ENCODE peak calls at places on chromosomes 13 and 19, in five cellular contexts. One of them, this sample, is unnamed.

GRCh38 chr13:72952529-72953141 is 106.2 kb upstream of the KLF5 start:
- DNase-seq in HFF-Myc: no peak
- DNase-seq in GM06990: no peak
- DNase-seq in Caco-2: no peak
- DNase-seq in Peyer's patch: no peak
- DNase-seq in this sample: no peak

GRCh38 chr13:29713841-29714240 is 118.4 kb upstream of the SLC7A1 start:
- DNase-seq in HFF-Myc: no peak
- DNase-seq in GM06990: no peak
- DNase-seq in Caco-2: no peak
- DNase-seq in Peyer's patch: peak
- DNase-seq in this sample: peak

GRCh38 chr13:22235950-22236290 is 565.0 kb downstream of the FGF9 start:
- DNase-seq in HFF-Myc: no peak
- DNase-seq in GM06990: no peak
- DNase-seq in Caco-2: no peak
- DNase-seq in Peyer's patch: no peak
- DNase-seq in this sample: no peak

GRCh38 chr13:28177327-28177726 is 39.0 kb downstream of the PAN3 start:
- DNase-seq in HFF-Myc: no peak
- DNase-seq in GM06990: no peak
- DNase-seq in Caco-2: no peak
- DNase-seq in Peyer's patch: no peak
- DNase-seq in this sample: no peak

GRCh38 chr13:39803156-39803555 is 147.7 kb downstream of the COG6 start:
- DNase-seq in HFF-Myc: no peak
- DNase-seq in GM06990: no peak
- DNase-seq in Caco-2: peak
- DNase-seq in Peyer's patch: no peak
- DNase-seq in this sample: no peak

GRCh38 chr19:30450101-30450500 is 77.9 kb downstream of the ZNF536 start:
- DNase-seq in HFF-Myc: no peak
- DNase-seq in GM06990: no peak
- DNase-seq in Caco-2: no peak
- DNase-seq in Peyer's patch: no peak
- DNase-seq in this sample: no peak

GRCh38 chr19:39341122-39341719 is 1.0 kb upstream of the SAMD4B start:
- DNase-seq in HFF-Myc: no peak
- DNase-seq in GM06990: no peak
- DNase-seq in Caco-2: peak
- DNase-seq in Peyer's patch: peak
- DNase-seq in this sample: no peak

GRCh38 chr19:29807870-29808405 is 3.9 kb upstream of the CCNE1 start:
- DNase-seq in HFF-Myc: no peak
- DNase-seq in GM06990: no peak
- DNase-seq in Caco-2: no peak
- DNase-seq in Peyer's patch: no peak
- DNase-seq in this sample: no peak

GRCh38 chr13:69935043-69935442 is 172.6 kb upstream of the ATXN8OS start:
- DNase-seq in HFF-Myc: no peak
- DNase-seq in GM06990: no peak
- DNase-seq in Caco-2: no peak
- DNase-seq in Peyer's patch: no peak
- DNase-seq in this sample: peak

GRCh38 chr19:33193864-33194362 is at the start of gene LRP3:
- DNase-seq in HFF-Myc: no peak
- DNase-seq in GM06990: no peak
- DNase-seq in Caco-2: peak
- DNase-seq in Peyer's patch: no peak
- DNase-seq in this sample: no peak

GRCh38 chr13:63999614-64000013 is 2584.0 kb upstream of the PCDH20 start:
- DNase-seq in HFF-Myc: no peak
- DNase-seq in GM06990: no peak
- DNase-seq in Caco-2: no peak
- DNase-seq in Peyer's patch: no peak
- DNase-seq in this sample: no peak

GRCh38 chr19:55633866-55634265 is 6.9 kb upstream of the ZNF580 start:
- DNase-seq in HFF-Myc: no peak
- DNase-seq in GM06990: no peak
- DNase-seq in Caco-2: no peak
- DNase-seq in Peyer's patch: no peak
- DNase-seq in this sample: no peak

GRCh38 chr19:37227996-37228395 is 10.0 kb downstream of the ZNF383 start:
- DNase-seq in HFF-Myc: no peak
- DNase-seq in GM06990: no peak
- DNase-seq in Caco-2: no peak
- DNase-seq in Peyer's patch: no peak
- DNase-seq in this sample: no peak

DNA sequence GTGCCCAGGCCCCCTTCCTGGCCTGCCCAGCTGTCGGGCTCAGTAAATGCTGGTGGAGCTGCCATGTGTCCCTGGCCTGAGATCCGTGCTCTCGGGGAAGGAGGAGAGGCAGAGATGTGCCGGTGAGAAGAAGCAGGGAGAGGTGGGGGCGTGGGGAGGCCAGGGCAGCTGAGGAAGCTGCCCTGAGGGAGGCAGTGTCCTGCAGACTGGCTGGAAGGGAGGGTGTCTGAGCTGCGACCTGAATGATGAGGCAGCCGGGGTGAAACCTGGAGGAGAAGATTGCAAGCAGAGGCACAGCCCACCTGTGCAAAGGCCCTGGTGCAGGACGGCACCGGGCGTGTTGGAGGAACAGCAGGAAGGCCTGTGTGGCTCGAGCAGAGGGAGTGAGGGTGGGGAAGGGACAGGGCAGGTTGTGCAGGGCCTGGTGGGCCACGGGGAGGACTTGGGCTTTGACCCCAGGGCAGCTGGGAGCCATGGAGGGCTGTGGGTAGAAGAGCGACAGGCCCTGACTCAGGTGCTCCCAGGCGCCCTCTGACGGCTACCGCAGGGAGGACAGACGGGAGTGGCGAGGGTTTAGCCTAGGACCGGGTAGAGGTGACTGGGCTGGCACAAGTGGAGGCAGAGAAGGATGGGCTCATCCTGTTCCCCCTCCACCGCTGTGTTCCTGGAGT is 14.0 kb upstream of the CELF5 start:
- DNase-seq in HFF-Myc: peak
- DNase-seq in GM06990: peak
- DNase-seq in Caco-2: no peak
- DNase-seq in Peyer's patch: peak
- DNase-seq in this sample: peak
- TF ChIP-seq CTCF in HFF-Myc: peak
- TF ChIP-seq CTCF in GM06990: peak
- TF ChIP-seq CTCF in Caco-2: peak
- TF ChIP-seq CTCF in Peyer's patch: peak
- TF ChIP-seq CTCF in this sample: peak

GRCh38 chr19:56670961-56671612 is 470 bp downstream of the ZNF835 start:
- DNase-seq in HFF-Myc: no peak
- DNase-seq in GM06990: no peak
- DNase-seq in Caco-2: no peak
- DNase-seq in Peyer's patch: no peak
- DNase-seq in this sample: no peak
- H3K4me3 ChIP-seq in HFF-Myc: no peak
- H3K4me3 ChIP-seq in GM06990: no peak
- H3K4me3 ChIP-seq in Caco-2: no peak
- H3K4me3 ChIP-seq in Peyer's patch: peak
- H3K4me3 ChIP-seq in this sample: no peak

DNA sequence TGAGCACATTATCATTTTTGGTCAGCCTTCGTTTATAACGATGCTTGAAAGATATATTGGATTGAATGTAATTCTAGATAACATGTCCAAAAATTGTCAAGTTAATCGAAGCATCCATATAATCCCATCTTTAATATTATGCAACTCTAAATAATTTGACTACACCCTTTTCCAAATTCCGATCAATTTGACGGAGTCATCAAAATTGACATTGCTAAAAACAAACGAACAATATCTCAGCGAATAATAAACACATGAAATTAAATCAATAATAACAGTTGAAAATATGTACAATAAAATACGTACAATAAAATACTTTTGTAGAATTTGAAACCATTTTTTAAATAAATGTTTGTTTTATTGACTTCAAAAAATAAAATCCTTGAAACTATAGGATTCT is 1516.4 kb downstream of the EFNB2 start:
- DNase-seq in HFF-Myc: no peak
- DNase-seq in GM06990: no peak
- DNase-seq in Caco-2: no peak
- DNase-seq in Peyer's patch: no peak
- DNase-seq in this sample: no peak
- TF ChIP-seq CTCF in HFF-Myc: no peak
- TF ChIP-seq CTCF in GM06990: no peak
- TF ChIP-seq CTCF in Caco-2: no peak
- TF ChIP-seq CTCF in Peyer's patch: no peak
- TF ChIP-seq CTCF in this sample: no peak

DNA sequence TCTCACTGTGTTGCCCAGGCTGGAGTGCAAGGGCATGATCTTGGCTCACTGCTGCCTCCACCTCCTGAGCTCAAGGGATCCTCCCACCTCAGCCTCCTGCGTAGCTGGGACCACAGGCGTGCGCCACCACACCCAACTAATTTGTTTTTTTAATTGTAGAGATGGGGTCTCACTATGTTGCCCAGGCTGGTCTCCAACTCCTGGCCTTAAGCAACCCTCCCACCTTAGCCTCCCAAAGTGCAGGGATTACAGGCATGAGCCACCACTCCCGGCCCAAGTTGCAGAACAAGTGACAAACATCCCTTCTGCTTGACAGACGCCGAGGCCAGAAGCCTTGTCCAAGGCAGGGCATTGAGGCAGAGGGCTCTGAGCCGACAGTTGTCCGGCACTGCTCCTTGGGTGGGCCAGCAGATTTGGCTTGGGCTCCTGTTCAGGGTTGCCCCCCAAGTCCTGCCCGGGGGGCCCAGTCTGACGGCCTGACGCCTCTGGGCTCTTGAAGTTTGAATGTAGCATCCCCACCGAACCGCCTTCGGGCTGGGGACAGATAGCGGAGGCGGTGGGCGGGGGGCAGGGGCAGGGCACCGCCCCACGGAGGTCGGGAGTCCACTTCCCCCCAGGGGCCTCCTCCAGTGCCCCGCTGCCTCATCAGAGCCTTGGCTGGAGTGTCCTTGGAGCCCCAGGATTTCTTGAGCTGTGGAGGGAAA is 5.7 kb upstream of the SPACA4 start:
- DNase-seq in HFF-Myc: no peak
- DNase-seq in GM06990: no peak
- DNase-seq in Caco-2: no peak
- DNase-seq in Peyer's patch: no peak
- DNase-seq in this sample: no peak
- H3K4me3 ChIP-seq in HFF-Myc: no peak
- H3K4me3 ChIP-seq in GM06990: no peak
- H3K4me3 ChIP-seq in Caco-2: no peak
- H3K4me3 ChIP-seq in Peyer's patch: no peak
- H3K4me3 ChIP-seq in this sample: no peak

DNA sequence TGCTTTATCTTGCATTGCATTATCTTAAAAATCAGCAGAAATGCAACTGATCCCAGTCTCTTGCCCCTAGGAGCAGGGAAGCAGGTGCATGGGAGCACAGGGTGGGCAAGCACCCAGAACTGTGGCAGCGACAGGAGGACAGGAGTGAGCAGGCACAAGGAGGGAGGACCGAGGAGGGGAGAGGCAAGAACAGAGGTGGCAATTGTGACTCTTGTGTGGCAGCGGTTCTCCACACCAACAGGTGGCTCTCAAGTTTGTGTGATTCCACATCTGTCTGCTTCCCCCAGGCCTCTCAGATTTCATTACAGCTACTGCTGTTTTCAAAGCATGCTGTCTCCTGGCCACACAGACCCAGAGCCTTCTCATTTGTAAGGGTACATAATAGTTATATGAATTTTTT is 108.6 kb downstream of the STK24 start:
- DNase-seq in HFF-Myc: no peak
- DNase-seq in GM06990: no peak
- DNase-seq in Caco-2: no peak
- DNase-seq in Peyer's patch: peak
- DNase-seq in this sample: no peak
- TF ChIP-seq CTCF in HFF-Myc: no peak
- TF ChIP-seq CTCF in GM06990: no peak
- TF ChIP-seq CTCF in Caco-2: peak
- TF ChIP-seq CTCF in Peyer's patch: no peak
- TF ChIP-seq CTCF in this sample: no peak

DNA sequence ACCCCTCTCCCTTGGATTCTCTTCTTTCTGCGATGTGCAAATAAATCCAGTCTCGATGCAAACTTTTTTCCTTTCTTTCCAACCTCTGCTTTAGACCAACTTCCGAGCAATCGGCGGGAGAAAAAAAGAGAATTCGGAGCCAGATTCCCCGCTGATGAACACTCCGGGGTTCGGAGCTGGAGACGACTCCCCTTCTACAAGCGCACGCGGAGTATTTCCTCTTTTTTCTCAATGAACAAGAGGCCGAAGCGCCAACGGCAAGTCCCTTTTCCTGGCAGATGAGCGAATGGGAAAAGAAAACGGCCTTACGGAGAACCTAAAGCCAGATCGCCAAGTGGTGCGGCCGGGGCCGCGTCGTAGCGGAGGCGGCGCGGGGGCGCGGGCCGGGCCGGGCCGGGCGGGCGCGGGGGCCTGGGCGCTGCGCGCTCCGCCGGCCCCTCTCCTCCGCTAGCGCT is 256 bp downstream of the SPRY2 start:
- DNase-seq in HFF-Myc: no peak
- DNase-seq in GM06990: no peak
- DNase-seq in Caco-2: no peak
- DNase-seq in Peyer's patch: peak
- DNase-seq in this sample: peak
- H3K4me3 ChIP-seq in HFF-Myc: peak
- H3K4me3 ChIP-seq in GM06990: peak
- H3K4me3 ChIP-seq in Caco-2: peak
- H3K4me3 ChIP-seq in Peyer's patch: peak
- H3K4me3 ChIP-seq in this sample: peak

GRCh38 chr13:114088863-114089262 is 43.6 kb downstream of the RASA3 start:
- DNase-seq in HFF-Myc: no peak
- DNase-seq in GM06990: no peak
- DNase-seq in Caco-2: peak
- DNase-seq in Peyer's patch: no peak
- DNase-seq in this sample: no peak
- TF ChIP-seq CTCF in HFF-Myc: no peak
- TF ChIP-seq CTCF in GM06990: no peak
- TF ChIP-seq CTCF in Caco-2: no peak
- TF ChIP-seq CTCF in Peyer's patch: no peak
- TF ChIP-seq CTCF in this sample: no peak

DNA sequence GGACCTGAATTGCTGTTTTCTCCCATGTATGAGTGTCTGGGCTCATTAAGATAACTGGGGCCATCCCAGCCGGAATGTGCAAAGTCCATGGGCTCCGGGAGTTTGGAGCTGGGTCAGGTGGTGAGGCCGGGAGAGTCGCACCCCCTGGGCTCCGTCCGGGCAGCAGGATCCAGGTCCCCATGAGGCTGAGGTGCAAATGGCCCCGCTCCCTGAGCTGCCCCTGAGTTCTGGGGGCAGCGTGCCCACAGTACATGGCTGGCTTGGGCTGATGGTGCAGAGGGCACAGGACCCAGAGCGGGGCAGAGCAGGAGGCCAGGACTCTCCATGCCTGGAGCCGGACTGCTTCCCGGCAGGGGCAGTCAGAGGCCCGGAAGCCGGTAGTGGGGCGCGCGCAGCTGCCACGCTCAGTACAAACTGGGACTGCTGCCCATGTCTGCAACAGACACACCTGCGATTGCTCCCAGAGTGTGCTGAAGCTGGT is 136.0 kb downstream of the KDM4B start:
- DNase-seq in HFF-Myc: no peak
- DNase-seq in GM06990: no peak
- DNase-seq in Caco-2: no peak
- DNase-seq in Peyer's patch: no peak
- DNase-seq in this sample: no peak
- H3K4me3 ChIP-seq in HFF-Myc: no peak
- H3K4me3 ChIP-seq in GM06990: no peak
- H3K4me3 ChIP-seq in Caco-2: no peak
- H3K4me3 ChIP-seq in Peyer's patch: no peak
- H3K4me3 ChIP-seq in this sample: no peak